ENCODE peak calls at places on chromosomes 2 and 18, in four cellular contexts. V is WTC11, J is MM.1S, B is uterus. O is an unnamed sample.

GRCh38 chr2:63555931-63556330 is 32.3 kb downstream of the WDPCP start:
- DNase-seq in B (no peak), V (no peak), J (no peak), O (no peak)

GRCh38 chr2:43133708-43134570 is 92.5 kb downstream of the ZFP36L2 start:
- DNase-seq in B (no peak), V (no peak), J (peak; percentile 74), O (no peak)

GRCh38 chr2:23273786-23274185 is 111.2 kb upstream of the KLHL29 start:
- DNase-seq in V (no peak), J (no peak), B (no peak), O (no peak)

GRCh38 chr2:64222351-64222750 is 78.1 kb upstream of the PELI1 start:
- DNase-seq in V (no peak), B (no peak), J (no peak), O (no peak)

GRCh38 chr18:10023853-10024638 is 110.2 kb downstream of the VAPA start:
- DNase-seq in J (no peak), B (no peak), V (no peak), O (no peak)

GRCh38 chr2:233331536-233331935 is 22.8 kb upstream of the DGKD start:
- DNase-seq in J (peak; percentile 51), V (no peak), B (peak; percentile 20), O (no peak)

GRCh38 chr18:27378396-27379094 is 193.4 kb upstream of the CHST9 start:
- DNase-seq in J (no peak), B (no peak), V (no peak), O (peak; percentile 81)

GRCh38 chr2:61090386-61090921 is 24.8 kb downstream of the SANBR start:
- DNase-seq in B (no peak), V (no peak), J (no peak), O (no peak)

GRCh38 chr2:229270551-229271410 is at the start of gene PID1:
- DNase-seq in B (peak; percentile 41), V (peak; percentile 38), J (peak; percentile 36), O (peak; percentile 41)

GRCh38 chr2:70960833-70961647 is 17.4 kb upstream of the ANKRD53 start:
- DNase-seq in B (no peak), V (no peak), J (no peak), O (no peak)

GRCh38 chr18:68627812-68628211 is 87.1 kb downstream of the TMX3 start:
- DNase-seq in B (no peak), V (no peak), J (no peak), O (no peak)

GRCh38 chr18:80067897-80068296 is 33.7 kb downstream of the RBFA start:
- DNase-seq in V (no peak), B (no peak), J (no peak), O (no peak)

GRCh38 chr18:52963481-52963880 is 623.5 kb downstream of the DCC start:
- DNase-seq in J (no peak), V (no peak), B (no peak), O (no peak)

GRCh38 chr2:53896864-53897263 is 37.1 kb upstream of the GPR75 start:
- DNase-seq in J (no peak), V (no peak), B (no peak), O (peak; percentile 6)

GRCh38 chr2:165804719-165805118 is 10.7 kb upstream of the GALNT3 start:
- DNase-seq in V (no peak), B (no peak), J (no peak), O (peak; percentile 26)

GRCh38 chr2:120863661-120864320 is 128.1 kb downstream of the GLI2 start:
- DNase-seq in J (no peak), B (no peak), V (no peak), O (peak; percentile 45)

GRCh38 chr18:76405761-76406356 is 89.2 kb downstream of the ZNF516 start:
- DNase-seq in V (peak; percentile 60), B (no peak), J (peak; percentile 43), O (peak; percentile 55)

GRCh38 chr2:159281002-159281401 is 5.5 kb downstream of the WDSUB1 start:
- DNase-seq in B (no peak), J (no peak), V (no peak), O (no peak)

GRCh38 chr2:165870346-165870745 is 76.3 kb upstream of the GALNT3 start:
- DNase-seq in V (no peak), J (no peak), B (no peak), O (no peak)

GRCh38 chr18:36499938-36500337 is 202.4 kb downstream of the FHOD3 start:
- DNase-seq in J (no peak), B (no peak), V (no peak), O (no peak)

GRCh38 chr2:217837001-217837491 is 165.7 kb downstream of the TNS1 start:
- DNase-seq in J (no peak), B (peak; percentile 73), V (peak; percentile 63), O (no peak)

GRCh38 chr2:69013837-69014796 is 1.1 kb downstream of the ANTXR1 start:
- DNase-seq in J (peak; percentile 11), V (no peak), B (no peak), O (no peak)

GRCh38 chr2:79040967-79041582 is 15.6 kb downstream of the REG3G start:
- DNase-seq in V (no peak), B (no peak), J (peak; percentile 11), O (no peak)
- TF ChIP-seq CTCF in V (peak; percentile 54), B (no peak), J (peak; percentile 42), O (no peak)

DNA sequence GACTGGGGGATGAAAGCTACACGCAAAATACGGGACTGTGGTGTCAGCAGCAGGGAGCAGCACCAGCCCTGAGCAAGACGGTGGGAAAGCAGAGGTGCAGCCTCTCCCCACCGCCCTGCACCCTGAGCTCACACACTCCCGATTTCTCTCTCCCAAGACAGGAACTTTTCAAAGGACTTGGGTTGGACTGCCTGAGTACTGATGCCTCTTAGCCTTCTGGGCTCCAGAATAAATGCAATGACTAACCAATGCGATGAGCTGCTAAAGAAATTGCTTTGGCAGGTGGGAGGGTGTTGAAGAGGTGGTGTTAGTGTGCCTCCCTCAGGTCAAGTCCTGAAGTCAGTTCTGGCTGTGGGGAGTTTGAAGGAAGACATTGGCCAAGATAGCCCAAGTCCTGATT is 9.6 kb downstream of the TRIM54 start:
- DNase-seq in V (peak; percentile 35), J (no peak), B (no peak), O (no peak)
- TF ChIP-seq CTCF in V (no peak), J (no peak), B (no peak), O (no peak)

DNA sequence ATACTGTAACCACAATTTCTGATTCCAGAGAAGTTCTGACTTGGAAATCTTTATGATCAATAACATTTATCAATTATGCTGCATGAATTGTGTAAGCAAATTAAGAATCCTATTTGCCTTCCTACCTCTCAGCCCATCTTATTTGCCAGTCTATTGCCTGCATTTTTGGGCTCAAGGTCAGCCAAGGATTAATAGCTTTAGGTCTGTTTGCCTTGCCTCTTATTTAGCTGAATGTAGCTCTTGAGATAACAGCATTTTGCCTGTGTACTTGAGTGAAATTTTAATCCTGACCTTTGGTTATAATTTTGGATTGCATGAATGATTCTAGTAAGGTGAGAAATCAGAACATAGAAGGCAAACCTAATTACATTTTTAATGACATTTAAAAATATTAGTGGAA is 51.2 kb downstream of the MYO3B start:
- DNase-seq in B (no peak), J (no peak), V (no peak), O (no peak)
- TF ChIP-seq CTCF in B (no peak), J (no peak), V (no peak), O (no peak)

GRCh38 chr2:26521054-26521912 is 43.4 kb upstream of the OTOF start:
- DNase-seq in B (no peak), V (peak; percentile 72), J (peak; percentile 9), O (peak; percentile 67)
- TF ChIP-seq CTCF in B (no peak), V (no peak), J (peak; percentile 38), O (peak; percentile 72)

DNA sequence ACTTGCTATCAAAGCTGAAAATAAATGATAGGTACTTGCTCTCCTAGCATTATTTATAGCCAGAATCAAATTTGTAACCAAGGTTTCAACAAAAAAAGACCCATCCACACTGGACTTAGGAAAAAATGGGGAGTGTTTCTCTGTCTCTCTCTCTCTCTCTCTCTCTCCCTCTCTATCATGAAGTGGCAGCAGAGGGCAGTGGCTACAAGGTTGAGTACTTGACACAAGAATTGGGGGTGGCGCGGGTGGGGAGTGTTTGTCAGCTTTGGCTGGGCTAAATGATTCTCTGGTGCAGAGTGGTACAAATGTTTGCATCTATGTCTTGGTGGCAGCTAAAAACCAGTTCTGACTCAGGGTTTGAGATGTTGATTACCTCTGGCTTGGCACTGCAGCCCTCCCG is 85.0 kb downstream of the RBM43 start:
- DNase-seq in B (no peak), J (no peak), V (peak; percentile 17), O (no peak)
- TF ChIP-seq CTCF in B (no peak), J (no peak), V (no peak), O (no peak)

GRCh38 chr2:169393068-169393590 is 30.8 kb upstream of the LRP2 start:
- DNase-seq in J (no peak), V (no peak), B (no peak), O (no peak)

GRCh38 chr2:169395821-169396374 is 33.6 kb upstream of the LRP2 start:
- DNase-seq in J (no peak), B (no peak), V (no peak), O (no peak)

DNA sequence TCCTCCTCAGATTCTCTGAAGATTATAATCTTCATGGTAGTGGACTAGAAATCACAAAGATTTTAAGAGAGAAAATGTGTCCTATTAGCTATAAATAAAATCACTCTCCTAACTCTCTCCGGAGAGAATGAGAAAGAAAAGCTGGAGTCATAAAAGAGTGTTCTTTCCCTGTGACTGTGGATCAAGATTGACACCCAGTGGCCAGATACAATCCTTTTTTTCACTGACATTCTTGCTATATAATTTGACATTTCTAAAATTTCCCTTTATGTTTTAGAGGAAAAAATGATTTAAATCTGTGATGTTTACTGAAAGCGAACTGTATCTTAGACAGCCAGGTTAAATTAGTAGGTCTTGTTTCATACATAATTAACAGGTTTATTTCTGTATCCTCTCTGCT is 35.4 kb upstream of the LRP2 start:
- DNase-seq in V (no peak), J (no peak), B (no peak), O (no peak)
- TF ChIP-seq CTCF in V (no peak), J (peak; percentile 19), B (no peak), O (no peak)

DNA sequence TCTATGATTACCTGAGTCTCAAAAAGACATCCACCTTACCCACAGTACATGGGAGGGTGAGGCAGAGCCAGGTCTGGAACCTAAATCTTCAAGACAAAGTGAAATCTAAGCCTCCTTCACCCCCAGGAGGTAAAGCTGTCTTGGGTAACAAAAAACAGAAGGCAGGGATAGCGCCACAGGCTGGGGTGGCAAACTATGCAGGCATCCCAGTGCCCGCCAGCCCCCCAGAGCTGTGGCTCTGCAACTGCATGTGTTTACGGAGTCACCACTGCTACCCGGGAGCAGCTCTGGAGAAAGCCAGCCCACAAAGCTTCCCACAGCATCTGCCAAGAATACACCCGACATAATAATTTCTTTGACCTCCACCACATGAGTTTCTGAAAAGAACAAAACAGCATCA is 309.2 kb upstream of the SKOR2 start:
- DNase-seq in J (no peak), V (peak; percentile 53), B (no peak), O (no peak)
- TF ChIP-seq CTCF in J (no peak), V (no peak), B (no peak), O (no peak)

DNA sequence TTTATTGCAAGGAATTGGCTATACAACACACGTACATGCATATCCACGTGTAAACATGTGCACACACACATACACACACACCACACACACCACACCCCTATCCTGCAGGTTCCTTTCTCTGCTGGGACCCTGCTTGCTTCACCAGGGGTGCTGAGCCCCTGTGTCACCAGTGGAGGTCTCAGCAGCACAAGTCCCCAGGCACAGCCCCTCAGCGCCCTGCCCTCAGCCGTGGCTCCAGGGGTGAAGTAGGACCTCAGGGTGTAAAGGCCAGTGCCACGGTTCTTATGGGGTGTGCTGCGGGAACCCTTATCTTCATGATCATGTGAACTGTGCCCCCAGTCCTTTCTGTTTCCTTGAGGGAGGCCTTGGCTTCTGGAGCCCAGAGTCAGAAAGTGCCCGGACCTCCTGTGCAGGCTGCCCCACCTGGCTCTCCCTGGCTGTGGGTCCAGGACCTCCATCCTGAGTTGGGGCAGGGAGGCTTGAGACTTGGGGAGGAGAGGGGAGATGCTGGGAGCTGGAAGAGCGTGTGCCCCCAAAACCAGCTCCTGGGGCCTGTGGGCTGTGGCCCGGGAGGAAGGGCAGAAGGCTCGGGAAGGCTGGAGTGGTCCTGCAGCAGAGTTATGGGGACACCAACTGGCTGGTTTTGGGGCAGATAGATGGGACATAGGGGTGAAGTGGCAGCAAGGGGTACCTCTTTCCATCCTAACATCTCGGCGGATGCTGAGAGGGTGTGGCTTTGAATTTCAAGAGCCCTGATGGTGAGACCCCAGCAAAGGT is 20.3 kb upstream of the KLF11 start:
- DNase-seq in J (no peak), B (no peak), V (no peak), O (no peak)
- TF ChIP-seq CTCF in J (no peak), B (no peak), V (no peak), O (no peak)

O was measured in Calu3.